ENCODE peak calls at places on chromosomes 11 and 22, in seven cellular contexts. L is nucleus accumbens; Y is CD4-positive, alpha-beta memory T cell; B is IMR-90; N is A549; Z is stimulated activated CD4-positive, alpha-beta T cell treated with anti-CD3 and anti-CD28 coated beads, TNF-alpha, amount 100 ng/mL, for 24 hours; I is amniotic stem cell. W is an unnamed sample.

GRCh38 chr11:132122701-132123100 is 752.3 kb downstream of the NTM start:
- DNase-seq in I (no peak), Z (no peak), N (no peak), Y (no peak), B (peak), L (no peak), W (no peak)

GRCh38 chr11:1305558-1306056 is 3.8 kb downstream of the TOLLIP start:
- DNase-seq in Y (no peak), B (no peak), I (no peak), Z (no peak), N (no peak), L (no peak), W (no peak)

GRCh38 chr22:23529166-23530103 is 50.7 kb downstream of the IGLL1 start:
- DNase-seq in B (no peak), Z (no peak), I (no peak), N (no peak), Y (no peak), L (no peak), W (no peak)

GRCh38 chr11:6571434-6572008 is 31.9 kb downstream of the RRP8 start:
- DNase-seq in B (no peak), Y (no peak), Z (no peak), I (no peak), L (no peak), N (no peak), W (no peak)

GRCh38 chr11:23957309-23957708 is 539.5 kb upstream of the LUZP2 start:
- DNase-seq in Y (no peak), Z (no peak), I (no peak), N (no peak), B (peak), L (no peak), W (no peak)

GRCh38 chr11:69865707-69866106 is 46.5 kb upstream of the FGF3 start:
- DNase-seq in B (no peak), L (no peak), I (no peak), Z (no peak), N (no peak), Y (no peak), W (no peak)

GRCh38 chr11:30326911-30327310 is 4.0 kb downstream of the ARL14EP start:
- DNase-seq in N (no peak), I (no peak), L (no peak), Z (no peak), Y (peak), B (no peak), W (no peak)

GRCh38 chr11:82384308-82384707 is 349.4 kb downstream of the FAM181B start:
- DNase-seq in Y (no peak), I (no peak), B (no peak), N (no peak), L (no peak), Z (no peak), W (no peak)